ENCODE peak calls at places on chromosomes 6 and 20, in four cellular contexts. One of them, this sample, is unnamed.

GRCh38 chr20:53957421-53958172 is 112.8 kb downstream of the BCAS1 start:
- DNase-seq in activated T-cell treated with anti-CD3 and anti-CD28 coated beads, Interleukin-2, amount 50 U/mL, for 72 hours: no peak
- DNase-seq in adipocyte: no peak
- DNase-seq in NCI-H1417: no peak
- DNase-seq in this sample: no peak

GRCh38 chr6:90536516-90536915 is 50.4 kb downstream of the MAP3K7 start:
- DNase-seq in activated T-cell treated with anti-CD3 and anti-CD28 coated beads, Interleukin-2, amount 50 U/mL, for 72 hours: no peak
- DNase-seq in adipocyte: no peak
- DNase-seq in NCI-H1417: no peak
- DNase-seq in this sample: no peak

GRCh38 chr6:34897130-34897529 is 8.1 kb downstream of the ANKS1A start:
- DNase-seq in adipocyte: no peak
- DNase-seq in NCI-H1417: no peak
- DNase-seq in activated T-cell treated with anti-CD3 and anti-CD28 coated beads, Interleukin-2, amount 50 U/mL, for 72 hours: no peak
- DNase-seq in this sample: no peak

GRCh38 chr6:54681267-54681666 is 165.3 kb upstream of the FAM83B start:
- DNase-seq in adipocyte: no peak
- DNase-seq in activated T-cell treated with anti-CD3 and anti-CD28 coated beads, Interleukin-2, amount 50 U/mL, for 72 hours: no peak
- DNase-seq in NCI-H1417: no peak
- DNase-seq in this sample: no peak

GRCh38 chr6:159969204-159969912 is 476 bp downstream of the IGF2R start:
- DNase-seq in adipocyte: peak
- DNase-seq in activated T-cell treated with anti-CD3 and anti-CD28 coated beads, Interleukin-2, amount 50 U/mL, for 72 hours: peak
- DNase-seq in NCI-H1417: peak
- DNase-seq in this sample: peak

GRCh38 chr6:89264296-89264695 is 47.1 kb upstream of the GABRR1 start:
- DNase-seq in adipocyte: no peak
- DNase-seq in activated T-cell treated with anti-CD3 and anti-CD28 coated beads, Interleukin-2, amount 50 U/mL, for 72 hours: no peak
- DNase-seq in NCI-H1417: no peak
- DNase-seq in this sample: no peak

GRCh38 chr20:18588554-18589043 is 745 bp downstream of the DTD1 start:
- DNase-seq in adipocyte: no peak
- DNase-seq in activated T-cell treated with anti-CD3 and anti-CD28 coated beads, Interleukin-2, amount 50 U/mL, for 72 hours: peak
- DNase-seq in NCI-H1417: peak
- DNase-seq in this sample: no peak

GRCh38 chr6:35728663-35729348 is 8.0 kb upstream of the ARMC12 start:
- DNase-seq in activated T-cell treated with anti-CD3 and anti-CD28 coated beads, Interleukin-2, amount 50 U/mL, for 72 hours: peak
- DNase-seq in NCI-H1417: no peak
- DNase-seq in adipocyte: no peak
- DNase-seq in this sample: no peak

GRCh38 chr6:132405143-132405915 is 4.1 kb upstream of the MOXD1 start:
- DNase-seq in NCI-H1417: no peak
- DNase-seq in adipocyte: no peak
- DNase-seq in activated T-cell treated with anti-CD3 and anti-CD28 coated beads, Interleukin-2, amount 50 U/mL, for 72 hours: no peak
- DNase-seq in this sample: peak